ENCODE peak calls at places on chromosomes 2 and 18, in six cellular contexts. One of them, this sample, is unnamed.
A peak's percentile ranks its signal among the peaks of the same experiment; 100 is the strongest.

GRCh38 chr2:163775304-163775703 is 39.5 kb upstream of the FIGN start:
- DNase-seq in NCI-H1048: no peak
- DNase-seq in progenitor cell of endocrine pancreas: no peak
- DNase-seq in gastrocnemius medialis: no peak
- DNase-seq in kidney: no peak
- DNase-seq in brain microvascular endothelial cell: peak; percentile 51
- DNase-seq in this sample: no peak

GRCh38 chr2:222701233-222701632 is 29.8 kb downstream of the MOGAT1 start:
- DNase-seq in progenitor cell of endocrine pancreas: no peak
- DNase-seq in kidney: no peak
- DNase-seq in NCI-H1048: no peak
- DNase-seq in gastrocnemius medialis: no peak
- DNase-seq in brain microvascular endothelial cell: no peak
- DNase-seq in this sample: no peak

GRCh38 chr2:189548686-189549439 is 31.7 kb downstream of the SLC40A1 start:
- DNase-seq in brain microvascular endothelial cell: no peak
- DNase-seq in NCI-H1048: no peak
- DNase-seq in kidney: no peak
- DNase-seq in gastrocnemius medialis: no peak
- DNase-seq in progenitor cell of endocrine pancreas: no peak
- DNase-seq in this sample: no peak

GRCh38 chr2:208025814-208026184 is 472 bp upstream of the PLEKHM3 start:
- DNase-seq in gastrocnemius medialis: no peak
- DNase-seq in progenitor cell of endocrine pancreas: no peak
- DNase-seq in NCI-H1048: no peak
- DNase-seq in kidney: no peak
- DNase-seq in brain microvascular endothelial cell: no peak
- DNase-seq in this sample: no peak

GRCh38 chr2:113966832-113967231 is 76.9 kb downstream of the ACTR3 start:
- DNase-seq in progenitor cell of endocrine pancreas: no peak
- DNase-seq in kidney: no peak
- DNase-seq in NCI-H1048: no peak
- DNase-seq in brain microvascular endothelial cell: peak; percentile 35
- DNase-seq in gastrocnemius medialis: no peak
- DNase-seq in this sample: no peak

GRCh38 chr18:21805771-21806366 is 65.3 kb downstream of the MIB1 start:
- DNase-seq in kidney: no peak
- DNase-seq in gastrocnemius medialis: no peak
- DNase-seq in brain microvascular endothelial cell: no peak
- DNase-seq in NCI-H1048: no peak
- DNase-seq in progenitor cell of endocrine pancreas: no peak
- DNase-seq in this sample: no peak

GRCh38 chr2:45368792-45369191 is 242.3 kb downstream of the SRBD1 start:
- DNase-seq in kidney: no peak
- DNase-seq in NCI-H1048: no peak
- DNase-seq in gastrocnemius medialis: no peak
- DNase-seq in progenitor cell of endocrine pancreas: no peak
- DNase-seq in brain microvascular endothelial cell: no peak
- DNase-seq in this sample: no peak

GRCh38 chr2:108833219-108833618 is 46.6 kb downstream of the CCDC138 start:
- DNase-seq in gastrocnemius medialis: no peak
- DNase-seq in brain microvascular endothelial cell: no peak
- DNase-seq in kidney: no peak
- DNase-seq in NCI-H1048: no peak
- DNase-seq in progenitor cell of endocrine pancreas: no peak
- DNase-seq in this sample: no peak

GRCh38 chr2:13066673-13067072 is 349.9 kb downstream of the TRIB2 start:
- DNase-seq in gastrocnemius medialis: no peak
- DNase-seq in kidney: no peak
- DNase-seq in brain microvascular endothelial cell: no peak
- DNase-seq in progenitor cell of endocrine pancreas: no peak
- DNase-seq in NCI-H1048: no peak
- DNase-seq in this sample: no peak